ENCODE peak calls at places on chromosomes 4 and X, in six cellular contexts. One of them, this sample, is unnamed.

GRCh38 chr4:183249854-183250253 is 70.2 kb downstream of the CLDN22 start:
- DNase-seq in activated CD4-positive, alpha-beta T cell treated with anti-CD3 and anti-CD28 coated beads, Interleukin-2, amount 50 U/mL, for 1 hour: peak
- DNase-seq in RPMI7951: peak
- DNase-seq in GF-D8: no peak
- DNase-seq in heart right ventricle: no peak
- DNase-seq in sigmoid colon: no peak
- DNase-seq in this sample: no peak

GRCh38 chr4:42768125-42768748 is 111.3 kb upstream of the ATP8A1 start:
- DNase-seq in activated CD4-positive, alpha-beta T cell treated with anti-CD3 and anti-CD28 coated beads, Interleukin-2, amount 50 U/mL, for 1 hour: no peak
- DNase-seq in heart right ventricle: no peak
- DNase-seq in GF-D8: no peak
- DNase-seq in RPMI7951: no peak
- DNase-seq in sigmoid colon: no peak
- DNase-seq in this sample: no peak

GRCh38 chrX:2781698-2782097 is 29.9 kb downstream of the XG start:
- DNase-seq in sigmoid colon: no peak
- DNase-seq in RPMI7951: no peak
- DNase-seq in GF-D8: no peak
- DNase-seq in activated CD4-positive, alpha-beta T cell treated with anti-CD3 and anti-CD28 coated beads, Interleukin-2, amount 50 U/mL, for 1 hour: no peak
- DNase-seq in heart right ventricle: no peak
- DNase-seq in this sample: no peak

GRCh38 chr4:185559913-185560281 is 24.6 kb upstream of the PDLIM3 start:
- DNase-seq in heart right ventricle: no peak
- DNase-seq in RPMI7951: peak
- DNase-seq in sigmoid colon: no peak
- DNase-seq in GF-D8: no peak
- DNase-seq in activated CD4-positive, alpha-beta T cell treated with anti-CD3 and anti-CD28 coated beads, Interleukin-2, amount 50 U/mL, for 1 hour: no peak
- DNase-seq in this sample: peak

GRCh38 chr4:78512357-78512920 is 39.1 kb upstream of the ANXA3 start:
- DNase-seq in heart right ventricle: no peak
- DNase-seq in sigmoid colon: no peak
- DNase-seq in RPMI7951: no peak
- DNase-seq in GF-D8: no peak
- DNase-seq in activated CD4-positive, alpha-beta T cell treated with anti-CD3 and anti-CD28 coated beads, Interleukin-2, amount 50 U/mL, for 1 hour: no peak
- DNase-seq in this sample: no peak

GRCh38 chrX:78650906-78651437 is 8.2 kb downstream of the RTL3 start:
- DNase-seq in activated CD4-positive, alpha-beta T cell treated with anti-CD3 and anti-CD28 coated beads, Interleukin-2, amount 50 U/mL, for 1 hour: no peak
- DNase-seq in RPMI7951: peak
- DNase-seq in GF-D8: peak
- DNase-seq in heart right ventricle: no peak
- DNase-seq in sigmoid colon: no peak
- DNase-seq in this sample: no peak

GRCh38 chrX:37926700-37927099 is 79.3 kb upstream of the DYNLT3 start:
- DNase-seq in heart right ventricle: no peak
- DNase-seq in sigmoid colon: no peak
- DNase-seq in activated CD4-positive, alpha-beta T cell treated with anti-CD3 and anti-CD28 coated beads, Interleukin-2, amount 50 U/mL, for 1 hour: no peak
- DNase-seq in GF-D8: no peak
- DNase-seq in RPMI7951: peak
- DNase-seq in this sample: no peak

GRCh38 chr4:110798682-110799081 is 175.8 kb upstream of the PITX2 start:
- DNase-seq in GF-D8: no peak
- DNase-seq in heart right ventricle: peak
- DNase-seq in sigmoid colon: no peak
- DNase-seq in RPMI7951: no peak
- DNase-seq in activated CD4-positive, alpha-beta T cell treated with anti-CD3 and anti-CD28 coated beads, Interleukin-2, amount 50 U/mL, for 1 hour: no peak
- DNase-seq in this sample: no peak

GRCh38 chrX:7264399-7264798 is 116.4 kb upstream of the PUDP start:
- DNase-seq in heart right ventricle: no peak
- DNase-seq in GF-D8: no peak
- DNase-seq in sigmoid colon: no peak
- DNase-seq in activated CD4-positive, alpha-beta T cell treated with anti-CD3 and anti-CD28 coated beads, Interleukin-2, amount 50 U/mL, for 1 hour: no peak
- DNase-seq in RPMI7951: no peak
- DNase-seq in this sample: no peak

GRCh38 chr4:7108660-7109059 is 40.8 kb upstream of the GRPEL1 start:
- DNase-seq in heart right ventricle: no peak
- DNase-seq in activated CD4-positive, alpha-beta T cell treated with anti-CD3 and anti-CD28 coated beads, Interleukin-2, amount 50 U/mL, for 1 hour: no peak
- DNase-seq in GF-D8: no peak
- DNase-seq in RPMI7951: no peak
- DNase-seq in sigmoid colon: no peak
- DNase-seq in this sample: peak

GRCh38 chr4:139184129-139184528 is 7.1 kb upstream of the ELF2 start:
- DNase-seq in heart right ventricle: no peak
- DNase-seq in RPMI7951: peak
- DNase-seq in activated CD4-positive, alpha-beta T cell treated with anti-CD3 and anti-CD28 coated beads, Interleukin-2, amount 50 U/mL, for 1 hour: no peak
- DNase-seq in sigmoid colon: no peak
- DNase-seq in GF-D8: peak
- DNase-seq in this sample: no peak

GRCh38 chr4:99816611-99817309 is at the start of gene DAPP1:
- DNase-seq in GF-D8: peak
- DNase-seq in heart right ventricle: peak
- DNase-seq in sigmoid colon: peak
- DNase-seq in RPMI7951: no peak
- DNase-seq in activated CD4-positive, alpha-beta T cell treated with anti-CD3 and anti-CD28 coated beads, Interleukin-2, amount 50 U/mL, for 1 hour: peak
- DNase-seq in this sample: no peak

GRCh38 chr4:138248058-138248457 is 5.9 kb upstream of the SLC7A11 start:
- DNase-seq in RPMI7951: no peak
- DNase-seq in GF-D8: no peak
- DNase-seq in sigmoid colon: no peak
- DNase-seq in activated CD4-positive, alpha-beta T cell treated with anti-CD3 and anti-CD28 coated beads, Interleukin-2, amount 50 U/mL, for 1 hour: no peak
- DNase-seq in heart right ventricle: no peak
- DNase-seq in this sample: no peak